ENCODE peak calls at places on chromosomes 16 and 17, in eight cellular contexts. Z is cardiac fibroblast; I is tibial artery; V is GM23338; A is stomach; U is activated T-cell treated with anti-CD3 and anti-CD28 coated beads, Interleukin-2, amount 50 U/mL, for 1 hour; Q is fibroblast of pulmonary artery; O is SK-N-DZ. P is an unnamed sample.

GRCh38 chr16:53559552-53559951 is 56.5 kb upstream of the AKTIP start:
- DNase-seq in A (no peak), Z (no peak), O (no peak), V (no peak), U (no peak), I (no peak), Q (no peak), P (no peak)

GRCh38 chr17:72702136-72702735 is 390.3 kb downstream of the SLC39A11 start:
- DNase-seq in Q (peak), I (no peak), A (no peak), U (no peak), Z (peak), O (no peak), V (no peak), P (no peak)

GRCh38 chr16:56345406-56346050 is 79.8 kb downstream of the AMFR start:
- DNase-seq in I (no peak), Z (no peak), O (no peak), V (no peak), Q (no peak), A (no peak), U (no peak), P (no peak)

GRCh38 chr16:681746-682427 is 1.7 kb downstream of the STUB1 start:
- DNase-seq in O (no peak), A (no peak), I (no peak), Z (peak), V (no peak), Q (no peak), U (no peak), P (peak)

GRCh38 chr17:51057534-51057933 is 63.1 kb downstream of the SPAG9 start:
- DNase-seq in A (no peak), Z (no peak), O (no peak), V (no peak), Q (no peak), U (no peak), I (no peak), P (no peak)

GRCh38 chr17:6894206-6894528 is 62.6 kb upstream of the TEKT1 start:
- DNase-seq in Q (peak), O (no peak), I (no peak), U (peak), Z (peak), A (no peak), V (peak), P (no peak)

GRCh38 chr17:32349503-32349853 is 479 bp upstream of the ZNF207 start:
- DNase-seq in O (no peak), Z (peak), V (peak), Q (peak), A (no peak), U (peak), I (no peak), P (no peak)

GRCh38 chr17:28643979-28644781 is 778 bp downstream of the BLTP2 start:
- DNase-seq in O (peak), Q (peak), Z (peak), U (peak), I (no peak), A (peak), V (peak), P (no peak)

GRCh38 chr16:51119576-51120288 is 31.3 kb downstream of the SALL1 start:
- DNase-seq in Q (no peak), O (no peak), A (no peak), I (no peak), U (no peak), Z (no peak), V (no peak), P (no peak)

GRCh38 chr16:4101421-4102275 is 14.6 kb downstream of the ADCY9 start:
- DNase-seq in O (no peak), A (peak), Q (no peak), V (no peak), Z (peak), U (no peak), I (peak), P (no peak)

GRCh38 chr16:22008215-22009142 is 568 bp downstream of the MOSMO start:
- DNase-seq in U (peak), V (peak), I (peak), A (no peak), Q (no peak), O (no peak), Z (no peak), P (peak)

GRCh38 chr16:76370344-76370743 is 93.1 kb downstream of the CNTNAP4 start:
- DNase-seq in Z (no peak), O (no peak), U (no peak), I (no peak), A (no peak), V (peak), Q (no peak), P (no peak)

GRCh38 chr17:1727258-1727789 is 2.8 kb downstream of the WDR81 start:
- DNase-seq in I (no peak), Q (no peak), V (no peak), A (no peak), U (no peak), O (no peak), Z (no peak), P (no peak)

GRCh38 chr17:10169274-10169673 is 29.1 kb downstream of the GAS7 start:
- DNase-seq in V (no peak), U (no peak), Z (no peak), A (no peak), O (no peak), Q (no peak), I (no peak), P (no peak)

GRCh38 chr17:74531231-74531761 is at the start of gene CD300LB:
- DNase-seq in O (no peak), A (peak), I (peak), U (no peak), Q (no peak), V (no peak), Z (no peak), P (no peak)

GRCh38 chr16:81073560-81074330 is 3.3 kb downstream of the C16orf46 start:
- DNase-seq in U (no peak), Z (no peak), I (no peak), O (no peak), A (no peak), V (peak), Q (no peak), P (no peak)

P was measured in ovary.